ENCODE peak calls at places on chromosomes 5 and 9, in five cellular contexts. Y is GM10248; G is glutamatergic neuron; P is stimulated activated CD8-positive, alpha-beta memory T cell treated with anti-CD3 and anti-CD28 coated beads, Interleukin-4, amount 100 ng/mL, for 24 hours; V is astrocyte. I is an unnamed sample.

GRCh38 chr5:150153957-150154617 is 1.6 kb downstream of the PDGFRB start:
- DNase-seq in Y (no peak), G (no peak), P (no peak), V (peak), I (peak)

GRCh38 chr5:65722575-65723424 is 795 bp downstream of the NLN start:
- DNase-seq in Y (peak), G (peak), P (no peak), V (peak), I (peak)

GRCh38 chr5:181203842-181204560 is 995 bp downstream of the TRIM7 start:
- DNase-seq in Y (no peak), G (no peak), P (no peak), V (no peak), I (no peak)

GRCh38 chr9:135241381-135242380 is 154.2 kb downstream of the OLFM1 start:
- DNase-seq in Y (no peak), G (peak), P (no peak), V (no peak), I (peak)

GRCh38 chr5:54719384-54720306 is 202.1 kb downstream of the SNX18 start:
- DNase-seq in Y (no peak), G (no peak), P (no peak), V (peak), I (peak)

GRCh38 chr9:123637596-123637939 is 281.6 kb downstream of the CRB2 start:
- DNase-seq in Y (no peak), G (no peak), P (no peak), V (peak), I (no peak)

GRCh38 chr5:142537938-142538337 is 148.0 kb downstream of the FGF1 start:
- DNase-seq in Y (no peak), G (no peak), P (no peak), V (no peak), I (no peak)

GRCh38 chr5:36944607-36945225 is 68.1 kb downstream of the NIPBL start:
- DNase-seq in Y (peak), G (no peak), P (no peak), V (peak), I (peak)

GRCh38 chr9:12748016-12748415 is 26.8 kb upstream of the LURAP1L start:
- DNase-seq in Y (no peak), G (no peak), P (no peak), V (no peak), I (no peak)

GRCh38 chr5:80990971-80991370 is 30.8 kb downstream of the RASGRF2 start:
- DNase-seq in Y (no peak), G (no peak), P (no peak), V (no peak), I (no peak)

GRCh38 chr5:170523129-170523497 is 19.3 kb downstream of the KCNIP1 start:
- DNase-seq in Y (no peak), G (no peak), P (no peak), V (peak), I (peak)

GRCh38 chr9:122718038-122718437 is 5.8 kb upstream of the OR1L4 start:
- DNase-seq in Y (no peak), G (no peak), P (no peak), V (no peak), I (no peak)

GRCh38 chr5:10555134-10555733 is 8.6 kb upstream of the ANKRD33B start:
- DNase-seq in Y (no peak), G (no peak), P (no peak), V (peak), I (no peak)

GRCh38 chr5:112784726-112785125 is 47.0 kb downstream of the APC start:
- DNase-seq in Y (no peak), G (no peak), P (no peak), V (no peak), I (no peak)

GRCh38 chr5:36957953-36958559 is 81.5 kb downstream of the NIPBL start:
- DNase-seq in Y (no peak), G (no peak), P (no peak), V (no peak), I (no peak)

GRCh38 chr5:181205402-181205734 is 372 bp upstream of the TRIM7 start:
- DNase-seq in Y (no peak), G (no peak), P (no peak), V (no peak), I (no peak)

GRCh38 chr5:169939731-169940130 is 40.6 kb downstream of the INSYN2B start:
- DNase-seq in Y (no peak), G (no peak), P (no peak), V (no peak), I (no peak)

GRCh38 chr9:123753669-123754307 is 176.1 kb downstream of the DENND1A start:
- DNase-seq in Y (no peak), G (no peak), P (no peak), V (no peak), I (no peak)

GRCh38 chr5:124580925-124581821 is 165.3 kb downstream of the ZNF608 start:
- DNase-seq in Y (no peak), G (peak), P (no peak), V (no peak), I (no peak)

GRCh38 chr5:96968074-96968473 is 32.2 kb downstream of the LNPEP start:
- DNase-seq in Y (no peak), G (no peak), P (no peak), V (peak), I (no peak)

GRCh38 chr5:118435131-118435530 is 553.2 kb downstream of the DTWD2 start:
- DNase-seq in Y (no peak), G (no peak), P (no peak), V (no peak), I (no peak)

I was measured in RPMI8226.